ENCODE peak calls at places on chromosomes 5 and 9, in six cellular contexts. Q is left ventricle myocardium inferior, R is right atrium auricular region, C is cardiac muscle cell, I is fibroblast of lung, A is heart left ventricle. G is an unnamed sample. For H3K27me3 and H3K4me1, the result is how much of the 10 kb centered on the place peaks cover.

GRCh38 chr5:124883686-124884085 is 137.2 kb upstream of the ZNF608 start:
- DNase-seq in R (no peak), Q (no peak), C (no peak), I (no peak), A (no peak), G (no peak)

GRCh38 chr9:126832440-126832839 is 27.6 kb downstream of the ZBTB43 start:
- DNase-seq in I (no peak), A (no peak), Q (no peak), R (no peak), C (no peak), G (no peak)

GRCh38 chr9:16824545-16825041 is 45.9 kb downstream of the BNC2 start:
- DNase-seq in C (peak), A (no peak), R (no peak), I (peak), Q (no peak), G (no peak)

GRCh38 chr5:176630681-176631222 is 277 bp downstream of the EIF4E1B start:
- DNase-seq in Q (no peak), C (no peak), R (no peak), A (no peak), I (no peak), G (no peak)

GRCh38 chr9:15972760-15973159 is 419.9 kb downstream of the CCDC171 start:
- DNase-seq in R (no peak), A (no peak), Q (no peak), C (no peak), I (peak), G (no peak)

GRCh38 chr9:16029796-16030363 is 477.0 kb downstream of the CCDC171 start:
- DNase-seq in C (no peak), A (no peak), R (no peak), I (peak), Q (no peak), G (no peak)

GRCh38 chr5:35456506-35456905 is 161.2 kb upstream of the SPEF2 start:
- DNase-seq in Q (no peak), I (no peak), C (no peak), R (no peak), A (no peak), G (no peak)

GRCh38 chr5:14681236-14681752 is 16.8 kb downstream of the OTULIN start:
- DNase-seq in Q (peak), I (peak), C (no peak), A (peak), R (no peak), G (no peak)

GRCh38 chr5:109759304-109759703 is 69.6 kb downstream of the MAN2A1 start:
- DNase-seq in Q (no peak), A (no peak), R (no peak), C (peak), I (no peak), G (no peak)

GRCh38 chr5:862367-863243 is 11.8 kb upstream of the ZDHHC11 start:
- DNase-seq in A (no peak), R (no peak), I (peak), Q (no peak), C (no peak), G (no peak)

GRCh38 chr9:5453673-5454072 is 3.3 kb downstream of the CD274 start:
- DNase-seq in I (no peak), A (peak), R (no peak), C (peak), Q (no peak), G (no peak)

GRCh38 chr9:19788614-19789271 is at the start of gene SLC24A2:
- DNase-seq in C (peak), I (no peak), A (no peak), Q (no peak), R (no peak), G (no peak)

GRCh38 chr5:96175090-96175489 is 213.4 kb upstream of the ELL2 start:
- DNase-seq in C (peak), A (no peak), I (no peak), Q (no peak), R (no peak), G (no peak)

GRCh38 chr9:105328296-105328695 is 83.8 kb downstream of the SLC44A1 start:
- DNase-seq in I (no peak), A (no peak), C (no peak), Q (no peak), R (no peak), G (no peak)

GRCh38 chr5:88732181-88732633 is 150.8 kb downstream of the MEF2C start:
- DNase-seq in A (peak), I (peak), C (peak), Q (peak), R (peak), G (peak)

GRCh38 chr5:59845733-59846132 is 47.8 kb downstream of the PDE4D start:
- DNase-seq in I (peak), C (peak), A (no peak), Q (no peak), R (no peak), G (no peak)

GRCh38 chr5:159844725-159845124 is 71.6 kb upstream of the ADRA1B start:
- DNase-seq in A (no peak), Q (no peak), I (no peak), C (no peak), R (no peak), G (no peak)

GRCh38 chr5:157464518-157465171 is 4.6 kb downstream of the NIPAL4 start:
- DNase-seq in R (peak), C (peak), I (peak), A (peak), Q (no peak), G (no peak)

GRCh38 chr5:100464418-100464817 is 70.8 kb upstream of the FAM174A start:
- DNase-seq in I (peak), C (peak), Q (no peak), R (no peak), A (no peak), G (no peak)

GRCh38 chr9:133692364-133692985 is 45.7 kb downstream of the SARDH start:
- DNase-seq in Q (peak), A (peak), I (no peak), C (no peak), R (no peak), G (no peak)

GRCh38 chr9:82560036-82560435 is 502.9 kb downstream of the RASEF start:
- DNase-seq in Q (no peak), A (no peak), C (no peak), I (no peak), R (no peak), G (no peak)

GRCh38 chr5:1536298-1537165 is 12.8 kb upstream of the LPCAT1 start:
- DNase-seq in A (no peak), R (peak), I (no peak), C (peak), Q (no peak), G (peak)

GRCh38 chr9:2230362-2230761 is 215.2 kb downstream of the SMARCA2 start:
- DNase-seq in Q (no peak), C (no peak), A (no peak), I (no peak), R (no peak), G (no peak)

GRCh38 chr5:172504736-172505402 is 50.5 kb upstream of the SH3PXD2B start:
- DNase-seq in R (peak), I (no peak), C (peak), Q (peak), A (peak), G (peak)

GRCh38 chr5:14035859-14036440 is 91.5 kb upstream of the DNAH5 start:
- DNase-seq in R (no peak), C (peak), I (peak), Q (no peak), A (peak), G (peak)

GRCh38 chr5:103066346-103066745 is 53.6 kb downstream of the GIN1 start:
- DNase-seq in R (no peak), C (no peak), I (no peak), Q (no peak), A (no peak), G (no peak)

GRCh38 chr9:129968690-129969485 is 74.1 kb downstream of the FNBP1 start:
- DNase-seq in Q (no peak), C (peak), I (peak), A (no peak), R (no peak), G (no peak)

GRCh38 chr5:115086473-115086872 is 83.2 kb downstream of the TRIM36 start:
- DNase-seq in A (no peak), Q (no peak), I (no peak), R (no peak), C (no peak), G (no peak)

GRCh38 chr9:129669141-129669718 is 3.8 kb downstream of the PRRX2 start:
- DNase-seq in A (no peak), C (peak), Q (no peak), R (no peak), I (peak), G (no peak)

GRCh38 chr5:14309864-14310531 is 166.9 kb downstream of the TRIO start:
- DNase-seq in I (no peak), C (no peak), Q (no peak), A (no peak), R (no peak), G (no peak)

GRCh38 chr9:128068656-128069221 is 707 bp downstream of the SLC25A25 start:
- DNase-seq in C (no peak), R (no peak), I (no peak), Q (no peak), A (no peak), G (no peak)

GRCh38 chr9:30932226-30932625 is 1452.2 kb upstream of the ACO1 start:
- DNase-seq in Q (no peak), A (no peak), I (peak), R (no peak), C (no peak), G (no peak)

GRCh38 chr5:143051244-143052058 is 281.3 kb downstream of the ARHGAP26 start:
- DNase-seq in C (peak), A (no peak), R (no peak), Q (no peak), I (peak), G (no peak)

GRCh38 chr5:139251281-139251687 is 42.3 kb upstream of the MATR3 start:
- DNase-seq in C (no peak), I (no peak), Q (no peak), A (no peak), R (no peak), G (no peak)

GRCh38 chr9:90009447-90009846 is 404.6 kb downstream of the GADD45G start:
- DNase-seq in A (no peak), R (no peak), I (no peak), Q (peak), C (no peak), G (no peak)

GRCh38 chr9:90007516-90008430 is 403.0 kb downstream of the GADD45G start:
- DNase-seq in R (no peak), A (no peak), I (peak), C (peak), Q (no peak), G (no peak)

GRCh38 chr9:90013778-90014177 is 409.0 kb downstream of the GADD45G start:
- DNase-seq in Q (no peak), A (no peak), C (no peak), I (no peak), R (no peak), G (no peak)

GRCh38 chr9:90012825-90013425 is 408.1 kb downstream of the GADD45G start:
- DNase-seq in Q (no peak), I (no peak), A (no peak), C (no peak), R (no peak), G (no peak)

GRCh38 chr9:90010793-90011192 is 406.0 kb downstream of the GADD45G start:
- DNase-seq in A (no peak), I (no peak), Q (no peak), C (no peak), R (no peak), G (no peak)
- H3K27me3 ChIP-seq in A (under half), I (under half), Q (under half), C (under half), R (under half), G (under half)

GRCh38 chr5:83564069-83564749 is 92.7 kb downstream of the VCAN start:
- DNase-seq in C (peak), Q (no peak), A (no peak), I (peak), R (no peak), G (no peak)
- TF ChIP-seq CTCF in C (peak), Q (peak), A (peak), I (peak), R (no peak), G (peak)

GRCh38 chr9:135611875-135612209 is 27.5 kb downstream of the GLT6D1 start:
- DNase-seq in Q (no peak), R (no peak), A (no peak), I (no peak), C (no peak), G (no peak)
- H3K4me1 ChIP-seq in Q (under half), R (under half), A (under half), I (under half), C (under half), G (under half)

GRCh38 chr5:135448071-135448704 is 1.0 kb upstream of the DCANP1 start:
- DNase-seq in A (no peak), I (peak), R (no peak), Q (no peak), C (no peak), G (peak)
- H3K27me3 ChIP-seq in A (under half), I (under half), R (under half), Q (half or more), C (under half), G (under half)

GRCh38 chr5:10724799-10725507 is 36.1 kb downstream of the DAP start:
- DNase-seq in A (peak), C (peak), I (peak), R (peak), Q (peak), G (peak)
- TF ChIP-seq CTCF in A (no peak), C (peak), I (peak), R (no peak), Q (peak), G (peak)

DNA sequence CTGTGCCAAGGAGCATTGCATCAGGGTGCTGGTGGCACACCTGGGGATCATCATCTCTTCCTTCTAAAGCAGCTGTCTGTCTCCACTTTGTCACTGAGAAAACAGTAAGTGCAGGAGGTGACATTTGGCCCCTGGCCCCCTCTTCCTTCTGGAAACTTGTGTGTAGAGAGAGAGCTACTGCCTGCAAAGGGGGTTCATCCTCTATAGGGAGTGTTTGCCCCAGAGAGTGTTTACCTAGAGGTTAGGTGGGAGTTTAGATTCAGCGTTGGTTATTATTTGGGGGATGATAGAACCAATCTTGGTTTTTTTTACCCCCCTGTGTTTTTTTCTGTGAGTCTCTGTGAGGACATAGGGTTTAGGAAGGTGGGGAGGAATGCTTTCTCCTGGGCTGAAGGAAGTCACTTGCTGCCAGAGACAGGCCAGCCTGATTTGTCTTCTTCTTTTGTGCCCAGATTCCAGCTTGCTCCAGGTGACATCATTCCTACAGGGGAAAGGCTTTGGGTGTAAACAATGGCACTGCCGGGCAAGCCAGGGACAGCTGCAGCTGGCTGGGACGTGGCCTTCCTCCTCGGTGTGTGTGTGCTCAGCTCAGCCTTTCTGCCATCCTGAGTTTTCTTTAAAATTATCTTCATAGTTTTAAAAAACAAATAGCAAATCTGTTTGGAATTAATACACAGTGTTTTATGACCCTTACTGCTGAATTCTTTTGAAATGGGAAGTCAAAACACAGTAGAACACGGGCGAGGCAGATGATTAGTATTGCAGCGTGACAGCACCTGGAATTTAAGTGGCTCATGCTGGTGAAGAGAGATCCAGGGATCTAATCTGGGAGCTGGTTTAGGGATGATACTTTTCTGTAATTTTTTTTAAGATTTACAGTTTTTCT is 24.5 kb downstream of the PRRC2B start:
- DNase-seq in Q (peak), I (no peak), R (no peak), A (no peak), C (no peak), G (no peak)
- H3K4me1 ChIP-seq in Q (half or more), I (under half), R (under half), A (half or more), C (half or more), G (half or more)

GRCh38 chr5:51392689-51393199 is 9.5 kb downstream of the ISL1 start:
- DNase-seq in I (no peak), R (no peak), Q (no peak), C (no peak), A (no peak), G (no peak)

GRCh38 chr5:51388488-51389325 is 5.5 kb downstream of the ISL1 start:
- DNase-seq in C (no peak), I (no peak), A (no peak), R (no peak), Q (no peak), G (no peak)

GRCh38 chr5:51389326-51389581 is 6.0 kb downstream of the ISL1 start:
- DNase-seq in A (no peak), C (no peak), Q (no peak), I (no peak), R (no peak), G (no peak)

GRCh38 chr5:51389582-51390463 is 6.6 kb downstream of the ISL1 start:
- DNase-seq in Q (no peak), R (no peak), A (no peak), C (no peak), I (no peak), G (no peak)

GRCh38 chr5:51391175-51391574 is 7.9 kb downstream of the ISL1 start:
- DNase-seq in R (no peak), A (no peak), I (no peak), Q (no peak), C (no peak), G (no peak)
- H3K27me3 ChIP-seq in R (under half), A (half or more), I (under half), Q (half or more), C (under half), G (under half)

DNA sequence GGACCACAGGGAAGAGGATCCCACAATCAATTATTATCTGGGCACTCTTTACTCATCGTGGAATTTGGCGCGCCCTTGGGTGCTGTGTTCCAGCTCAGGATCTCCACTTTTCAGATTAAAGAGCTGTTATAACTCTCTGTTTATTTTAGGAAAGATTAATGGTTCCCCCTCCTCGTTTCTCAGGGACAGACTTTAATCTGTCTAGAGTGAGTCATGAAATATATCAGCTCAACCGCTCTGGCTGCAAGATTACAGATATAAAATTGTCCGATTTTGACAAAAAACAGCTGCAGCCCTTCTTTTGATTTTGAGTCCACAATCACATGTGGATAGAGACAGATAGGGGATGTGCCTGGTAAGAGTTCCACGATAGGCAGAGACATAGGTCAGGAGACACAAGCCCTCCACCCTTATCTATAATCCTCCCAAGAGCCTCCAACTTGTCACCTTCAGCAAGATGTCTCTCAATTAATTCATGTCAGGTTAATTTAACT is 77.6 kb upstream of the ANKRD55 start:
- DNase-seq in C (peak), I (peak), Q (no peak), R (no peak), A (no peak), G (no peak)
- TF ChIP-seq CTCF in C (no peak), I (no peak), Q (no peak), R (no peak), A (no peak), G (no peak)

GRCh38 chr9:94804316-94804715 is 77.8 kb downstream of the AOPEP start:
- DNase-seq in C (no peak), I (no peak), R (no peak), Q (no peak), A (no peak), G (no peak)

GRCh38 chr9:94801242-94801641 is 74.7 kb downstream of the AOPEP start:
- DNase-seq in A (no peak), R (no peak), I (peak), C (no peak), Q (no peak), G (no peak)

GRCh38 chr9:94801685-94802084 is 75.2 kb downstream of the AOPEP start:
- DNase-seq in A (no peak), I (peak), C (no peak), R (no peak), Q (no peak), G (no peak)

GRCh38 chr9:94800424-94801117 is 74.1 kb downstream of the AOPEP start:
- DNase-seq in A (peak), I (peak), C (no peak), Q (no peak), R (no peak), G (no peak)

GRCh38 chr9:94802795-94803194 is 76.3 kb downstream of the AOPEP start:
- DNase-seq in R (no peak), C (no peak), I (peak), Q (no peak), A (no peak), G (no peak)
- H3K4me1 ChIP-seq in R (under half), C (under half), I (under half), Q (half or more), A (under half), G (under half)